ENCODE peak calls at places on chromosomes 2 and 18, in eight cellular contexts. S is right atrium auricular region; J is CD8-positive, alpha-beta T cell; N is epithelial cell of esophagus; T is WTC11; A is retinal pigment epithelial cell; M is type B pancreatic cell; G is CD4-positive, alpha-beta T cell. B is an unnamed sample.

GRCh38 chr2:37839991-37840390 is 85.1 kb upstream of the RMDN2 start:
- DNase-seq in J (no peak), A (no peak), M (no peak), G (no peak), S (no peak), N (no peak), T (no peak), B (no peak)

GRCh38 chr2:130767408-130767775 is 12.1 kb downstream of the AMER3 start:
- DNase-seq in T (no peak), N (no peak), J (no peak), M (no peak), S (peak), G (no peak), A (no peak), B (no peak)

GRCh38 chr18:74468547-74469014 is 11.5 kb upstream of the DIPK1C start:
- DNase-seq in A (no peak), T (no peak), S (no peak), J (no peak), N (peak), G (no peak), M (no peak), B (no peak)

GRCh38 chr2:102145939-102146338 is 3.4 kb downstream of the IL1R1 start:
- DNase-seq in N (no peak), J (no peak), A (no peak), S (no peak), G (no peak), T (no peak), M (no peak), B (no peak)

GRCh38 chr2:28354920-28355520 is 37.6 kb upstream of the FOSL2 start:
- DNase-seq in S (no peak), T (no peak), J (no peak), M (no peak), N (no peak), G (no peak), A (no peak), B (no peak)

GRCh38 chr2:239747274-239747673 is 277.9 kb downstream of the NDUFA10 start:
- DNase-seq in J (no peak), M (no peak), N (no peak), A (no peak), G (no peak), S (no peak), T (no peak), B (no peak)

GRCh38 chr2:240399419-240400318 is 35.8 kb upstream of the GPC1 start:
- DNase-seq in J (no peak), T (no peak), N (no peak), M (peak), S (no peak), A (no peak), G (no peak), B (no peak)

GRCh38 chr2:225994748-225995405 is 595.4 kb downstream of the NYAP2 start:
- DNase-seq in A (no peak), N (peak), M (no peak), T (no peak), S (no peak), J (no peak), G (no peak), B (no peak)

GRCh38 chr2:42659601-42660000 is 91.2 kb downstream of the MTA3 start:
- DNase-seq in N (no peak), S (no peak), M (no peak), G (no peak), J (no peak), T (no peak), A (no peak), B (no peak)

GRCh38 chr2:31729442-31730092 is 148.8 kb upstream of the SRD5A2 start:
- DNase-seq in J (no peak), T (no peak), A (no peak), G (no peak), N (peak), S (no peak), M (no peak), B (no peak)

GRCh38 chr18:26436176-26437031 is 111.9 kb downstream of the KCTD1 start:
- DNase-seq in A (no peak), G (no peak), T (no peak), N (peak), J (no peak), M (no peak), S (no peak), B (no peak)

GRCh38 chr2:120261387-120262006 is 8.8 kb downstream of the RALB start:
- DNase-seq in M (no peak), J (no peak), S (no peak), G (no peak), T (no peak), A (no peak), N (no peak), B (no peak)

GRCh38 chr2:147351789-147352188 is 493.0 kb upstream of the ACVR2A start:
- DNase-seq in T (no peak), G (no peak), S (no peak), J (no peak), N (no peak), M (no peak), A (no peak), B (no peak)

GRCh38 chr2:21095714-21096113 is 28.1 kb upstream of the TDRD15 start:
- DNase-seq in M (no peak), N (no peak), G (no peak), S (no peak), T (no peak), A (no peak), J (no peak), B (no peak)
- TF ChIP-seq CTCF in M (no peak), N (no peak), G (no peak), S (no peak), T (no peak), A (no peak), J (no peak), B (no peak)

DNA sequence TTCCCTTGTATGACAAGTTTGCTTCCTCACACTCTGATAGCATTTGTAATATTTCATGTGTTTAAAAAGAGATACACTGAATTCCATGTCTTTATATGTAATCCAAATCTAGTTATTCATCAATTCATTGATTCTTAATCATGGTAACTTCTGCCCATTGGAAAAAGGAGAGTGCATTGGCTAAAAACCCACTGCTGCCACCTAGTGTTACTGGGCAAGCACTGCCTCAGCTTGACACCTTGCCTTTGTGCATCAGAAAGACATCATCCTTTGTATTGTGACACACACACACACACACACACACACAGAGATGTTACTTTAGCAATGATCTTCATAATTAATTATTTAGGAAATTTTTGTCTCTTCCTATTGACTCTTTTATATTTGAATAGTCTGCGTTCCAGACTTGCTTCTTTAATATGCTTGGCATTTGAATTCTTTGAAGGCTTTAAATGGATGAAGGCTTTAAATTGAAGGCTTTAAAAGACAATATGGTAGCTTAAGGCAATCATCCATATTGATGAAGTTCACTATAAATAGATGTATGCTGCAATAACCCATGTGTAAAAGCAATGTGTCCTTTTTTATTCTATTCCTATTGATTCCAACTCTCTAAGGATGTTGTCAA is 414.2 kb upstream of the CHST9 start:
- DNase-seq in M (no peak), N (peak), J (no peak), S (no peak), T (peak), A (no peak), G (no peak), B (no peak)
- TF ChIP-seq CTCF in M (peak), N (peak), J (peak), S (peak), T (peak), A (peak), G (no peak), B (peak)

DNA sequence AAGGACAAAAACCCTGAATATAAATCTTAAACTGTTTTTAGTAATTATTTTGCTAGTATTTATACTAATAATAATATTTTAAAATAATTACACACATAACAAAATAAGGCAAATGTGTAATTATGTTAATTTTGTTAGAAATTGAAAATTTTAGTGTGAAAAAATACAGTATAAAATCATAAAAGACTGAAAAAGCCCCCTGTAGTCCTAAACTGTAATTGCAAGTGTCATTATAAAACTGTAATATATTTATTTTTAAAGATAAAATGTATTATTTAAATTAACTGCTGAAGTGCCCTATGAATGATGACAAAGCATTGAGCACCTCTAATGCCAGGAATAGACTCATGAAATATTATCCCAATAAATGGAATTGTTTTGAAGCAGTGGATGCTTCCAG is 1117.7 kb downstream of the CBLN2 start:
- DNase-seq in A (no peak), N (no peak), M (no peak), S (no peak), T (no peak), G (no peak), J (no peak), B (no peak)
- TF ChIP-seq CTCF in A (no peak), N (no peak), M (peak), S (no peak), T (no peak), G (no peak), J (no peak), B (no peak)

GRCh38 chr2:20677301-20678176 is 10.6 kb downstream of the GDF7 start:
- DNase-seq in N (no peak), J (no peak), A (no peak), M (no peak), S (no peak), T (no peak), G (no peak), B (no peak)
- TF ChIP-seq CTCF in N (peak), J (no peak), A (peak), M (peak), S (peak), T (peak), G (no peak), B (no peak)

DNA sequence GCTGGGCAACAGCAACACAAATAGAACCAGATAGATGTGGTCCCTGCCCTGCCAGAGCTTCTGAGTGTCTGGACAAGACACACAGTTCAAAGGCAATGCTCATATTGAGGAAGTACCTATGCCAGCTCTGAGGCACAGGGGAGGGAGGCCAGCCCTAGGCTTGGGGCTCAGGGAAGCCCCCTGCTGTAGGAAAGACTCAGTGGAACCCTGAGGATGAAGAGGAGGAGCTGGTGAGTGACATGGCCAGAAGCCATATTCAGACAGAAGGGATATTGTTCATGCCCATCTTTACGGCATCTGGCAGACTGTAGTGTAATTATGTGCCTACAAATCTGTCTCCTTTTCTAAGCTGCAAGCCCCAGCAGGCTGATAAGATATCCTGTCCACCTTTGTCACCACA is 8.8 kb downstream of the SIGLEC15 start:
- DNase-seq in T (no peak), A (no peak), M (no peak), S (no peak), J (no peak), N (no peak), G (no peak), B (no peak)
- TF ChIP-seq CTCF in T (no peak), A (no peak), M (no peak), S (no peak), J (no peak), N (no peak), G (no peak), B (no peak)

GRCh38 chr2:84711651-84712050 is 169.2 kb downstream of the TRABD2A start:
- DNase-seq in M (no peak), G (no peak), A (no peak), J (no peak), S (no peak), N (no peak), T (no peak), B (no peak)

GRCh38 chr2:84703831-84704230 is 177.1 kb downstream of the TRABD2A start:
- DNase-seq in M (no peak), J (no peak), T (no peak), A (no peak), G (no peak), S (no peak), N (no peak), B (no peak)

GRCh38 chr2:84705858-84706257 is 175.0 kb downstream of the TRABD2A start:
- DNase-seq in N (no peak), J (no peak), S (no peak), G (no peak), A (no peak), T (no peak), M (no peak), B (no peak)

GRCh38 chr2:84704505-84705244 is 176.2 kb downstream of the TRABD2A start:
- DNase-seq in A (no peak), M (no peak), G (no peak), J (no peak), T (no peak), S (no peak), N (no peak), B (no peak)

GRCh38 chr2:84708442-84708841 is 172.4 kb downstream of the TRABD2A start:
- DNase-seq in G (no peak), M (no peak), S (no peak), J (no peak), A (no peak), T (no peak), N (no peak), B (no peak)
- TF ChIP-seq CTCF in G (no peak), M (no peak), S (no peak), J (no peak), A (no peak), T (no peak), N (no peak), B (no peak)

GRCh38 chr2:241730679-241731293 is 3.6 kb upstream of the D2HGDH start:
- DNase-seq in M (no peak), T (no peak), S (no peak), G (no peak), N (no peak), A (no peak), J (no peak), B (no peak)

GRCh38 chr2:241734467-241735208 is at the start of gene D2HGDH:
- DNase-seq in M (peak), S (peak), J (peak), T (peak), N (peak), A (peak), G (peak), B (peak)

GRCh38 chr2:241733391-241734207 is 831 bp upstream of the D2HGDH start:
- DNase-seq in J (no peak), S (no peak), G (no peak), N (peak), M (no peak), A (no peak), T (no peak), B (no peak)

GRCh38 chr2:241736111-241736510 is 1.7 kb downstream of the D2HGDH start:
- DNase-seq in N (no peak), G (no peak), A (no peak), S (no peak), M (no peak), T (no peak), J (no peak), B (no peak)

GRCh38 chr2:241734208-241734466 is 293 bp upstream of the D2HGDH start:
- DNase-seq in S (no peak), M (no peak), G (no peak), N (no peak), T (no peak), J (no peak), A (no peak), B (no peak)
- TF ChIP-seq CTCF in S (no peak), M (peak), G (no peak), N (no peak), T (no peak), J (no peak), A (peak), B (no peak)

GRCh38 chr2:108388045-108388444 is 10.3 kb downstream of the SULT1C4 start:
- DNase-seq in M (no peak), T (no peak), G (no peak), J (no peak), A (no peak), N (no peak), S (no peak), B (no peak)

GRCh38 chr2:108382196-108382595 is 4.4 kb downstream of the SULT1C4 start:
- DNase-seq in J (no peak), S (no peak), A (no peak), G (no peak), T (no peak), M (no peak), N (peak), B (no peak)

GRCh38 chr2:108385411-108386071 is 7.8 kb downstream of the SULT1C4 start:
- DNase-seq in J (no peak), G (no peak), M (no peak), N (no peak), T (no peak), A (no peak), S (no peak), B (no peak)

GRCh38 chr2:108384662-108385393 is 7.1 kb downstream of the SULT1C4 start:
- DNase-seq in J (no peak), S (no peak), M (no peak), G (no peak), A (no peak), T (no peak), N (no peak), B (no peak)

GRCh38 chr2:108383146-108383830 is 5.5 kb downstream of the SULT1C4 start:
- DNase-seq in J (no peak), A (no peak), M (no peak), N (peak), S (no peak), T (no peak), G (no peak), B (no peak)
- TF ChIP-seq CTCF in J (no peak), A (no peak), M (peak), N (peak), S (no peak), T (no peak), G (no peak), B (no peak)

GRCh38 chr18:48896875-48897511 is 53.8 kb downstream of the SMAD7 start:
- DNase-seq in G (no peak), S (peak), A (no peak), J (no peak), M (no peak), T (peak), N (no peak), B (no peak)
- TF ChIP-seq CTCF in G (no peak), S (no peak), A (peak), J (no peak), M (peak), T (no peak), N (no peak), B (no peak)

GRCh38 chr2:86300496-86300895 is 36.9 kb downstream of the REEP1 start:
- DNase-seq in N (no peak), T (no peak), G (no peak), J (no peak), M (peak), S (no peak), A (no peak), B (no peak)

GRCh38 chr2:86297382-86298147 is 39.9 kb downstream of the REEP1 start:
- DNase-seq in G (no peak), M (no peak), T (peak), S (no peak), A (no peak), J (no peak), N (peak), B (no peak)

GRCh38 chr2:86296947-86297346 is 40.5 kb downstream of the REEP1 start:
- DNase-seq in G (no peak), J (no peak), M (peak), N (no peak), A (no peak), T (no peak), S (no peak), B (no peak)

GRCh38 chr2:86301010-86301409 is 36.4 kb downstream of the REEP1 start:
- DNase-seq in S (no peak), G (no peak), M (peak), A (no peak), T (no peak), N (peak), J (no peak), B (no peak)

GRCh38 chr2:86298411-86299390 is 38.7 kb downstream of the REEP1 start:
- DNase-seq in A (no peak), S (peak), N (no peak), T (peak), M (peak), J (no peak), G (no peak), B (no peak)
- TF ChIP-seq CTCF in A (peak), S (peak), N (peak), T (no peak), M (peak), J (no peak), G (no peak), B (no peak)

B was measured in omental fat pad.